ENCODE peak calls at places on chromosomes 7 and 10, in seven cellular contexts. S is activated naive CD4-positive, alpha-beta T cell treated with anti-CD3 and anti-CD28 coated beads, Interleukin-2, amount 10 ng/mL, durations not matched to agents 7 days and 5 days; C is stimulated activated CD8-positive, alpha-beta memory T cell treated with anti-CD3 and anti-CD28 coated beads, Interleukin-7, amount 100 ng/mL, for 4 hours; M is SW480; O is chondrocyte; B is central memory CD4-positive, alpha-beta T cell; F is neural crest cell. I is an unnamed sample.

GRCh38 chr7:45692031-45692430 is 117.9 kb downstream of the ADCY1 start:
- DNase-seq in S (no peak), C (no peak), M (no peak), O (peak; percentile 13), B (no peak), F (no peak), I (peak; percentile 13)

GRCh38 chr7:34208878-34209621 is 303.7 kb downstream of the BMPER start:
- DNase-seq in S (no peak), C (no peak), M (no peak), O (no peak), B (no peak), F (no peak), I (no peak)

GRCh38 chr7:121739465-121739864 is 133.5 kb upstream of the PTPRZ1 start:
- DNase-seq in S (no peak), C (no peak), M (no peak), O (no peak), B (no peak), F (no peak), I (no peak)

GRCh38 chr10:85407093-85407492 is 959.5 kb downstream of the GRID1 start:
- DNase-seq in S (no peak), C (no peak), M (no peak), O (no peak), B (no peak), F (no peak), I (no peak)

GRCh38 chr7:108181073-108181985 is 51.2 kb upstream of the LAMB4 start:
- DNase-seq in S (no peak), C (no peak), M (peak; percentile 41), O (no peak), B (peak; percentile 9), F (peak; percentile 39), I (no peak)

GRCh38 chr7:107387573-107388219 is 82.2 kb upstream of the GPR22 start:
- DNase-seq in S (no peak), C (no peak), M (no peak), O (no peak), B (no peak), F (no peak), I (no peak)

GRCh38 chr7:103967401-103967800 is 22.1 kb downstream of the RELN start:
- DNase-seq in S (no peak), C (no peak), M (no peak), O (no peak), B (no peak), F (no peak), I (no peak)

GRCh38 chr10:28853195-28853594 is 175.9 kb downstream of the BAMBI start:
- DNase-seq in S (no peak), C (no peak), M (no peak), O (no peak), B (no peak), F (no peak), I (no peak)

GRCh38 chr10:37582237-37582636 is 275.2 kb downstream of the ZNF248 start:
- DNase-seq in S (no peak), C (no peak), M (no peak), O (no peak), B (no peak), F (no peak), I (no peak)

GRCh38 chr7:32453286-32454011 is 36.7 kb downstream of the LSM5 start:
- DNase-seq in S (no peak), C (no peak), M (peak; percentile 58), O (no peak), B (no peak), F (no peak), I (no peak)

GRCh38 chr7:66206116-66206908 is 1.2 kb downstream of the TPST1 start:
- DNase-seq in S (no peak), C (no peak), M (no peak), O (no peak), B (no peak), F (no peak), I (no peak)

GRCh38 chr10:96339956-96340904 is 18.6 kb downstream of the OPALIN start:
- DNase-seq in S (peak; percentile 73), C (peak; percentile 6), M (peak; percentile 65), O (no peak), B (peak; percentile 41), F (peak; percentile 62), I (peak; percentile 76)

GRCh38 chr7:156545989-156546388 is 94.6 kb upstream of the RNF32 start:
- DNase-seq in S (no peak), C (no peak), M (no peak), O (no peak), B (no peak), F (no peak), I (no peak)

GRCh38 chr7:35716038-35716803 is 21.3 kb upstream of the HERPUD2 start:
- DNase-seq in S (no peak), C (no peak), M (no peak), O (no peak), B (no peak), F (no peak), I (no peak)